ENCODE peak calls at places on chromosomes 13 and 19, in five cellular contexts. Q is transverse colon, H is adrenal gland, G is left ventricle myocardium inferior, D is thoracic aorta. X is an unnamed sample.

GRCh38 chr19:5587661-5588060 is 19.9 kb upstream of the TINCR start:
- DNase-seq in D (no peak), H (no peak), Q (no peak), G (no peak), X (no peak)

GRCh38 chr19:15936950-15937349 is 2.6 kb upstream of the CYP4F11 start:
- DNase-seq in G (no peak), Q (no peak), D (no peak), H (no peak), X (no peak)

GRCh38 chr19:57512845-57513244 is 13.1 kb downstream of the ZNF773 start:
- DNase-seq in H (no peak), D (no peak), G (no peak), Q (no peak), X (no peak)

GRCh38 chr19:42140125-42140754 is 8.0 kb upstream of the POU2F2 start:
- DNase-seq in Q (peak; percentile 48), D (no peak), G (peak; percentile 61), H (peak; percentile 74), X (no peak)

GRCh38 chr13:87235621-87236020 is 435.6 kb upstream of the SLITRK5 start:
- DNase-seq in D (no peak), Q (no peak), H (no peak), G (no peak), X (no peak)

GRCh38 chr19:8580710-8581281 is 3.6 kb upstream of the MYO1F start:
- DNase-seq in D (peak; percentile 58), Q (peak; percentile 85), H (peak; percentile 88), G (peak; percentile 80), X (no peak)

GRCh38 chr13:34294483-34295129 is 476.7 kb downstream of the RFC3 start:
- DNase-seq in Q (no peak), H (peak; percentile 14), D (no peak), G (peak; percentile 18), X (no peak)

GRCh38 chr13:23618341-23618740 is 48.1 kb downstream of the TNFRSF19 start:
- DNase-seq in G (no peak), Q (no peak), D (no peak), H (no peak), X (no peak)

GRCh38 chr13:64925727-64926126 is 2304.4 kb downstream of the PCDH9 start:
- DNase-seq in Q (no peak), D (no peak), H (no peak), G (no peak), X (no peak)

GRCh38 chr13:27967203-27967735 is 1.8 kb downstream of the CDX2 start:
- DNase-seq in Q (no peak), H (no peak), D (no peak), G (no peak), X (no peak)

GRCh38 chr19:610071-610800 is 20.6 kb downstream of the HCN2 start:
- DNase-seq in Q (peak; percentile 52), D (no peak), G (no peak), H (peak; percentile 53), X (no peak)

GRCh38 chr13:23851106-23851505 is 38.1 kb downstream of the MIPEP start:
- DNase-seq in G (no peak), H (no peak), Q (no peak), D (no peak), X (no peak)

GRCh38 chr13:57582032-57582431 is 49.5 kb upstream of the PCDH17 start:
- DNase-seq in G (no peak), D (no peak), Q (no peak), H (no peak), X (no peak)

GRCh38 chr13:45119469-45119989 is 781 bp upstream of the GTF2F2 start:
- DNase-seq in H (peak; percentile 18), G (no peak), D (no peak), Q (peak; percentile 18), X (no peak)

GRCh38 chr13:110331362-110331761 is 24.3 kb downstream of the COL4A2 start:
- DNase-seq in H (no peak), Q (no peak), D (no peak), G (no peak), X (no peak)

GRCh38 chr19:39038098-39038497 is 5.7 kb upstream of the FBXO27 start:
- DNase-seq in D (no peak), H (peak; percentile 35), Q (peak; percentile 9), G (no peak), X (no peak)

GRCh38 chr19:17576758-17577532 is 21.5 kb downstream of the COLGALT1 start:
- DNase-seq in D (no peak), H (peak; percentile 52), G (no peak), Q (peak; percentile 84), X (no peak)

GRCh38 chr13:57630661-57631606 is 610 bp upstream of the PCDH17 start:
- DNase-seq in D (no peak), G (no peak), H (peak; percentile 4), Q (no peak), X (no peak)

GRCh38 chr13:28059214-28059613 is 41.2 kb downstream of the FLT3 start:
- DNase-seq in D (no peak), Q (peak; percentile 51), G (no peak), H (peak; percentile 42), X (no peak)

GRCh38 chr19:8363803-8364771 is at the start of gene ANGPTL4:
- DNase-seq in H (peak; percentile 66), Q (peak; percentile 78), D (peak; percentile 53), G (peak; percentile 77), X (no peak)

GRCh38 chr19:18919895-18920204 is 335 bp downstream of the DDX49 start:
- DNase-seq in Q (no peak), G (no peak), D (no peak), H (no peak), X (no peak)

DNA sequence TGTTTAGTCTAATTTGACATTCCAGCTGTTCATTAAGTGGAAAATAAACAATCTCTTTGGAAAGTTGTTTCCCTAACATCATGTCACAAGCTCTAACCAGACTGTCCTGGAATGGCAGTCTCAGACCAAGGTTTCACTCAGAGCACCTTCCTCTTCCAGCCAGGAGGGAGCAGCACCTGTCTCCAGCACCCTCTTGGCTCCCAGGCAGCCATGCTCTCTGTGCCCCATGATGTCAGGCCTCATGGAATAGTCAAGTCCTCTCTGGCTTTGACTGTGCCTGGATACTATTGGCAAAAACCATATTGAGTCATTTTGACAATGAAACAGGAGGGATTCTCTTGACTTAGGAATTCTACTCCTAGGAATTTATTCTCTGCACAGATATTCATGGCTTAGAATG is 171.4 kb downstream of the OXGR1 start:
- DNase-seq in D (no peak), G (no peak), Q (peak; percentile 25), H (peak; percentile 15), X (no peak)
- TF ChIP-seq CTCF in D (no peak), G (no peak), Q (peak; percentile 44), H (peak; percentile 16), X (peak; percentile 43)

DNA sequence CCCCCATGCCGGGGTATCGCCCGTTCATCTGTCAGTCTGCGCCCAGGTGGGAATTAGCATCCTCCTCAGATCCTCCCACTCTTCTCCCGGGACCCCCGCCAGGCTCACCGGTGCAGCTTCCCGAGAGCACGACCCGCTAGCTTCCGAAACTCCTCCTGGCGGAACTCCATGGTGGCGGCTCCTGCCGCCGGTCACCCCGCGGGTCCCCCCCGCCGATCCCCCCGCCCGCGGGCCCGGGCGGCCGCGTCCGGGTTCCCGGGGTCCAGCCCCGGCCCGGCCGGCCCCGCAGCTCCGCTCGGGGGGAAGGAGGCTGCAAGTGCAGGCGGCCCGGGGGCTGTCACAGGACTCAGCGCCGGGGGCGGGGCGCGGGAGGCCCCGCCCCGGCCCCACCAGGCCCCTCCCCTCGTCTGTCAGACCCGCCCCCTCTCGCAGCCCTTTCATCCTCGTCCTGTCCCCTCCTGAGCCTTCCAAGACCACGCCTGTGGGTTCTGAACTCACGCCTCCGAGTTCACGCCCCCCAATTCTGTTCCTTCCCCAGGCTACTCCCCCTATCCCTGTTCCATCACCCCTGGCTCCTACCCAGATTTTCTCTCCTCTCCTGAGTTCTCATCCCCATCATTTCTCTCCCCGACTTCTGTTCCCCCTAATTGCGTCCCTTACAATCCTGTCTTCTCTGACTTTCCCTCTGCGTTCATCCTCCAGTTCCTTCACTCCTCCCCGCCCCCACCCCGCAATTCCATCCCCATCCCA is at the start of gene SLC17A7:
- DNase-seq in Q (peak; percentile 34), G (peak; percentile 63), H (no peak), D (no peak), X (no peak)
- H3K4me3 ChIP-seq in Q (peak within 1 kb of the TSS; percentile 64), G (peak within 1 kb of the TSS; percentile 83), H (no peak within 1 kb of the TSS), D (peak within 1 kb of the TSS; percentile 94), X (no peak within 1 kb of the TSS)

GRCh38 chr13:78586706-78587105 is 16.6 kb downstream of the POU4F1 start:
- DNase-seq in H (no peak), G (no peak), Q (no peak), D (no peak), X (no peak)

GRCh38 chr13:78593129-78593528 is 10.2 kb downstream of the POU4F1 start:
- DNase-seq in H (no peak), G (no peak), Q (no peak), D (no peak), X (no peak)

GRCh38 chr13:78589206-78589605 is 14.1 kb downstream of the POU4F1 start:
- DNase-seq in H (peak; percentile 31), G (peak; percentile 32), Q (no peak), D (no peak), X (no peak)

GRCh38 chr13:78587395-78587794 is 16.0 kb downstream of the POU4F1 start:
- DNase-seq in D (no peak), Q (no peak), H (no peak), G (no peak), X (no peak)
- TF ChIP-seq CTCF in D (no peak), Q (no peak), H (no peak), G (no peak), X (no peak)

GRCh38 chr13:20702945-20703784 is at the start of gene IL17D:
- DNase-seq in G (no peak), D (no peak), H (peak; percentile 26), Q (peak; percentile 43), X (no peak)

GRCh38 chr13:20706661-20707060 is 3.2 kb downstream of the IL17D start:
- DNase-seq in D (no peak), H (no peak), Q (no peak), G (no peak), X (no peak)

GRCh38 chr13:20704459-20705069 is 1.1 kb downstream of the IL17D start:
- DNase-seq in D (no peak), G (no peak), H (no peak), Q (no peak), X (no peak)

GRCh38 chr13:20702530-20702929 is 969 bp upstream of the IL17D start:
- DNase-seq in D (no peak), Q (no peak), G (no peak), H (no peak), X (no peak)

DNA sequence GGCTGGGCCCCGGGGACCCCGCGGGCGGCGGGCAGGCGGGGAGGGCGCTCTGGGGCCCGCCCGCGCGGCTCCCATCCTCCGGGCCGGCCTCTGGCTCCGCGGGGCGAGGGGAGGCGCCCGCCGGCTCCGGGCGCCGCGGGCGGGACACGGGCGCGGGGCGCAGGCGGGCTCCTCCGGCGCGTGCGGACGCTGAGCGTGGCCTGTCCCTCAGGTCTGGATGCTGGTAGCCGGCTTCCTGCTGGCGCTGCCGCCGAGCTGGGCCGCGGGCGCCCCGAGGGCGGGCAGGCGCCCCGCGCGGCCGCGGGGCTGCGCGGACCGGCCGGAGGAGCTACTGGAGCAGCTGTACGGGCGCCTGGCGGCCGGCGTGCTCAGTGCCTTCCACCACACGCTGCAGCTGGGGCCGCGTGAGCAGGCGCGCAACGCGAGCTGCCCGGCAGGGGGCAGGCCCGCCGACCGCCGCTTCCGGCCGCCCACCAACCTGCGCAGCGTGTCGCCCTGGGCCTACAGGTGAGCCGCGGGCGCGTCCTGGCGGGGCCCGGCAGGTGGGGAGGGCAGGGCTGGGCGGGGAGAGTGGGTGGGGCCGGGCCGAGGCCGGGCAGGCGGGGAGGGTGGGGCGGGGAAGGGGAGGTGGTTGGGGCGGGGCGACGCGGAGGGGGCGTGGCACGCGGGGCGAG is 423 bp downstream of the IL17D start:
- DNase-seq in G (peak; percentile 68), D (no peak), Q (peak; percentile 87), H (peak; percentile 80), X (peak; percentile 38)
- H3K4me3 ChIP-seq in G (peak overlapping the region; percentile 79), D (peak overlapping the region; percentile 71), Q (peak overlapping the region; percentile 45), H (no peak overlapping the region), X (peak overlapping the region; percentile 52)